ENCODE peak calls at places on chromosomes 7 and 10, in five cellular contexts. One of them, this sample, is unnamed.

GRCh38 chr10:43263551-43264323 is 3.1 kb downstream of the RASGEF1A start:
- DNase-seq in hepatocyte: no peak
- DNase-seq in IMR-90: no peak
- DNase-seq in sigmoid colon: peak
- DNase-seq in astrocyte of the cerebellum: no peak
- DNase-seq in this sample: no peak

GRCh38 chr7:149194799-149195179 is 557 bp upstream of the ZNF282 start:
- DNase-seq in IMR-90: no peak
- DNase-seq in astrocyte of the cerebellum: no peak
- DNase-seq in hepatocyte: no peak
- DNase-seq in sigmoid colon: peak
- DNase-seq in this sample: no peak

GRCh38 chr10:84876116-84876999 is 548.0 kb downstream of the CCSER2 start:
- DNase-seq in astrocyte of the cerebellum: no peak
- DNase-seq in IMR-90: no peak
- DNase-seq in hepatocyte: no peak
- DNase-seq in sigmoid colon: no peak
- DNase-seq in this sample: no peak

GRCh38 chr10:64450312-64450711 is 929.1 kb downstream of the REEP3 start:
- DNase-seq in sigmoid colon: no peak
- DNase-seq in astrocyte of the cerebellum: no peak
- DNase-seq in IMR-90: no peak
- DNase-seq in hepatocyte: no peak
- DNase-seq in this sample: no peak

GRCh38 chr7:28065721-28066285 is 114.8 kb downstream of the JAZF1 start:
- DNase-seq in hepatocyte: peak
- DNase-seq in astrocyte of the cerebellum: no peak
- DNase-seq in sigmoid colon: no peak
- DNase-seq in IMR-90: no peak
- DNase-seq in this sample: peak

GRCh38 chr10:22927661-22928403 is at the start of gene ARMC3:
- DNase-seq in sigmoid colon: peak
- DNase-seq in IMR-90: no peak
- DNase-seq in hepatocyte: peak
- DNase-seq in astrocyte of the cerebellum: peak
- DNase-seq in this sample: no peak

GRCh38 chr7:79876769-79877362 is 257.8 kb upstream of the GNAI1 start:
- DNase-seq in IMR-90: peak
- DNase-seq in astrocyte of the cerebellum: peak
- DNase-seq in sigmoid colon: no peak
- DNase-seq in hepatocyte: no peak
- DNase-seq in this sample: peak

GRCh38 chr10:110923856-110924493 is 4.6 kb downstream of the SHOC2 start:
- DNase-seq in hepatocyte: peak
- DNase-seq in IMR-90: no peak
- DNase-seq in astrocyte of the cerebellum: no peak
- DNase-seq in sigmoid colon: no peak
- DNase-seq in this sample: no peak

GRCh38 chr10:11684717-11685645 is 57.2 kb upstream of the ECHDC3 start:
- DNase-seq in hepatocyte: peak
- DNase-seq in sigmoid colon: peak
- DNase-seq in astrocyte of the cerebellum: peak
- DNase-seq in IMR-90: peak
- DNase-seq in this sample: peak

GRCh38 chr10:60463726-60464125 is 74.1 kb upstream of the ANK3 start:
- DNase-seq in hepatocyte: no peak
- DNase-seq in sigmoid colon: no peak
- DNase-seq in astrocyte of the cerebellum: no peak
- DNase-seq in IMR-90: peak
- DNase-seq in this sample: no peak

GRCh38 chr7:88202799-88203198 is 17.0 kb downstream of the SRI start:
- DNase-seq in sigmoid colon: no peak
- DNase-seq in hepatocyte: no peak
- DNase-seq in IMR-90: no peak
- DNase-seq in astrocyte of the cerebellum: no peak
- DNase-seq in this sample: no peak

GRCh38 chr10:79073784-79074432 is 5.1 kb downstream of the ZMIZ1 start:
- DNase-seq in hepatocyte: peak
- DNase-seq in astrocyte of the cerebellum: no peak
- DNase-seq in sigmoid colon: peak
- DNase-seq in IMR-90: peak
- DNase-seq in this sample: no peak

GRCh38 chr7:96344236-96344635 is 22.3 kb upstream of the SLC25A13 start:
- DNase-seq in astrocyte of the cerebellum: no peak
- DNase-seq in IMR-90: no peak
- DNase-seq in hepatocyte: no peak
- DNase-seq in sigmoid colon: no peak
- DNase-seq in this sample: no peak

GRCh38 chr7:132298782-132299181 is 277.5 kb downstream of the PLXNA4 start:
- DNase-seq in astrocyte of the cerebellum: peak
- DNase-seq in sigmoid colon: no peak
- DNase-seq in hepatocyte: peak
- DNase-seq in IMR-90: peak
- DNase-seq in this sample: no peak

GRCh38 chr10:123326674-123327073 is 172.5 kb downstream of the BUB3 start:
- DNase-seq in hepatocyte: no peak
- DNase-seq in IMR-90: no peak
- DNase-seq in sigmoid colon: no peak
- DNase-seq in astrocyte of the cerebellum: no peak
- DNase-seq in this sample: no peak

GRCh38 chr10:121188005-121188404 is 336.8 kb downstream of the WDR11 start:
- DNase-seq in sigmoid colon: no peak
- DNase-seq in hepatocyte: peak
- DNase-seq in IMR-90: no peak
- DNase-seq in astrocyte of the cerebellum: no peak
- DNase-seq in this sample: no peak

GRCh38 chr10:51358227-51358626 is 283.9 kb downstream of the PRKG1 start:
- DNase-seq in astrocyte of the cerebellum: no peak
- DNase-seq in hepatocyte: no peak
- DNase-seq in IMR-90: no peak
- DNase-seq in sigmoid colon: no peak
- DNase-seq in this sample: no peak

GRCh38 chr7:1933066-1933835 is 263.2 kb downstream of the ELFN1 start:
- DNase-seq in IMR-90: no peak
- DNase-seq in astrocyte of the cerebellum: no peak
- DNase-seq in hepatocyte: no peak
- DNase-seq in sigmoid colon: no peak
- DNase-seq in this sample: no peak

GRCh38 chr10:35563266-35563891 is 41.8 kb upstream of the GJD4 start:
- DNase-seq in sigmoid colon: peak
- DNase-seq in IMR-90: peak
- DNase-seq in astrocyte of the cerebellum: no peak
- DNase-seq in hepatocyte: peak
- DNase-seq in this sample: peak

GRCh38 chr10:43843331-43844101 is 194.8 kb upstream of the ZNF32 start:
- DNase-seq in IMR-90: peak
- DNase-seq in hepatocyte: no peak
- DNase-seq in sigmoid colon: peak
- DNase-seq in astrocyte of the cerebellum: no peak
- DNase-seq in this sample: peak

GRCh38 chr10:29023678-29024077 is 265.2 kb upstream of the LYZL1 start:
- DNase-seq in IMR-90: no peak
- DNase-seq in astrocyte of the cerebellum: no peak
- DNase-seq in sigmoid colon: no peak
- DNase-seq in hepatocyte: no peak
- DNase-seq in this sample: no peak

GRCh38 chr10:102554531-102554930 is 50.8 kb downstream of the SUFU start:
- DNase-seq in sigmoid colon: no peak
- DNase-seq in IMR-90: no peak
- DNase-seq in hepatocyte: no peak
- DNase-seq in astrocyte of the cerebellum: no peak
- DNase-seq in this sample: no peak

GRCh38 chr10:3987142-3987974 is 202.3 kb upstream of the KLF6 start:
- DNase-seq in astrocyte of the cerebellum: no peak
- DNase-seq in sigmoid colon: no peak
- DNase-seq in hepatocyte: no peak
- DNase-seq in IMR-90: peak
- DNase-seq in this sample: no peak

GRCh38 chr7:11742496-11742895 is 89.5 kb downstream of the THSD7A start:
- DNase-seq in sigmoid colon: no peak
- DNase-seq in astrocyte of the cerebellum: peak
- DNase-seq in IMR-90: no peak
- DNase-seq in hepatocyte: no peak
- DNase-seq in this sample: no peak

GRCh38 chr10:34018811-34019210 is 684.3 kb upstream of the NRP1 start:
- DNase-seq in IMR-90: no peak
- DNase-seq in sigmoid colon: no peak
- DNase-seq in astrocyte of the cerebellum: no peak
- DNase-seq in hepatocyte: no peak
- DNase-seq in this sample: no peak

GRCh38 chr10:34015700-34016099 is 681.2 kb upstream of the NRP1 start:
- DNase-seq in sigmoid colon: no peak
- DNase-seq in astrocyte of the cerebellum: no peak
- DNase-seq in IMR-90: no peak
- DNase-seq in hepatocyte: no peak
- DNase-seq in this sample: no peak

GRCh38 chr10:34016541-34016940 is 682.1 kb upstream of the NRP1 start:
- DNase-seq in astrocyte of the cerebellum: no peak
- DNase-seq in sigmoid colon: no peak
- DNase-seq in hepatocyte: no peak
- DNase-seq in IMR-90: no peak
- DNase-seq in this sample: no peak

GRCh38 chr10:34018129-34018528 is 683.7 kb upstream of the NRP1 start:
- DNase-seq in IMR-90: peak
- DNase-seq in astrocyte of the cerebellum: no peak
- DNase-seq in sigmoid colon: no peak
- DNase-seq in hepatocyte: no peak
- DNase-seq in this sample: no peak

GRCh38 chr10:34017281-34017680 is 682.8 kb upstream of the NRP1 start:
- DNase-seq in hepatocyte: no peak
- DNase-seq in astrocyte of the cerebellum: no peak
- DNase-seq in IMR-90: no peak
- DNase-seq in sigmoid colon: no peak
- DNase-seq in this sample: no peak
- TF ChIP-seq CTCF in hepatocyte: no peak
- TF ChIP-seq CTCF in astrocyte of the cerebellum: peak
- TF ChIP-seq CTCF in IMR-90: no peak
- TF ChIP-seq CTCF in sigmoid colon: no peak
- TF ChIP-seq CTCF in this sample: no peak

GRCh38 chr10:118956253-118957140 is 73.0 kb upstream of the NANOS1 start:
- DNase-seq in astrocyte of the cerebellum: no peak
- DNase-seq in sigmoid colon: no peak
- DNase-seq in IMR-90: no peak
- DNase-seq in hepatocyte: no peak
- DNase-seq in this sample: no peak
- TF ChIP-seq CTCF in astrocyte of the cerebellum: no peak
- TF ChIP-seq CTCF in sigmoid colon: no peak
- TF ChIP-seq CTCF in IMR-90: no peak
- TF ChIP-seq CTCF in hepatocyte: no peak
- TF ChIP-seq CTCF in this sample: no peak

GRCh38 chr7:101321491-101322401 is at the start of gene IFT22:
- DNase-seq in IMR-90: peak
- DNase-seq in astrocyte of the cerebellum: peak
- DNase-seq in hepatocyte: peak
- DNase-seq in sigmoid colon: peak
- DNase-seq in this sample: peak
- TF ChIP-seq CTCF in IMR-90: peak
- TF ChIP-seq CTCF in astrocyte of the cerebellum: peak
- TF ChIP-seq CTCF in hepatocyte: peak
- TF ChIP-seq CTCF in sigmoid colon: no peak
- TF ChIP-seq CTCF in this sample: peak

GRCh38 chr10:17958049-17958448 is 6.3 kb downstream of the SLC39A12 start:
- DNase-seq in astrocyte of the cerebellum: no peak
- DNase-seq in hepatocyte: no peak
- DNase-seq in sigmoid colon: no peak
- DNase-seq in IMR-90: no peak
- DNase-seq in this sample: no peak
- TF ChIP-seq CTCF in astrocyte of the cerebellum: no peak
- TF ChIP-seq CTCF in hepatocyte: no peak
- TF ChIP-seq CTCF in sigmoid colon: no peak
- TF ChIP-seq CTCF in IMR-90: no peak
- TF ChIP-seq CTCF in this sample: no peak

DNA sequence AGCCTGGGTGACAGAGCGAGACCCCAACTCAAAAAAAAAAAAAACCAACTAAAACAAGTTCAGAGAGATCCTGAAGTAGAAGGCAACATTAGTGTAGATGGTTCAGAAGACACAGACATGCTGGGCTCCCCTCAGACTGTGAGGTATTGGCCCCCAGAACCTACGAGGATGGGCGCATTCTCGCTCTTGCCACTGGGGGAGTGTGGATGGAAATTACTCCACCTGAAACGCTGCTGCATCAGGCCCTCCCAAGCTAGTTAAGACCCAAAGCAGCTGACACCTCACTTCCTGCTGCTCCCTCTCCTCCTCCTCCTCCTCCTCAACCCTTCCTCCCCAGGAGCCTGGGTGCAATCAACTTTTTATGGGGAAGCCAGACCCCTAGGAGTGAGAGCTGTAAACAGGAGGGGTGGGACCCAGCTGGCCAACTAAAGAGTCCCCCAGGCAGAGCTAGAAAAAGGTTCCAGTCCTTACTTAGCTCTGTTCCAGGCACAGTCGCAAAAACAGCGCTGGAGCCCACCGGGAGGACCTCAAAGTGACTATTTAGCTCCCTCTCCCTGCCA is 7.4 kb downstream of the SH3PXD2A start:
- DNase-seq in hepatocyte: no peak
- DNase-seq in sigmoid colon: peak
- DNase-seq in IMR-90: no peak
- DNase-seq in astrocyte of the cerebellum: no peak
- DNase-seq in this sample: no peak
- TF ChIP-seq CTCF in hepatocyte: no peak
- TF ChIP-seq CTCF in sigmoid colon: no peak
- TF ChIP-seq CTCF in IMR-90: peak
- TF ChIP-seq CTCF in astrocyte of the cerebellum: peak
- TF ChIP-seq CTCF in this sample: peak

GRCh38 chr10:73058057-73058591 is 38.5 kb downstream of the P4HA1 start:
- DNase-seq in hepatocyte: no peak
- DNase-seq in IMR-90: no peak
- DNase-seq in sigmoid colon: no peak
- DNase-seq in astrocyte of the cerebellum: no peak
- DNase-seq in this sample: no peak

GRCh38 chr10:73061743-73062142 is 34.9 kb downstream of the P4HA1 start:
- DNase-seq in hepatocyte: no peak
- DNase-seq in IMR-90: no peak
- DNase-seq in sigmoid colon: no peak
- DNase-seq in astrocyte of the cerebellum: no peak
- DNase-seq in this sample: no peak

GRCh38 chr10:73060173-73060572 is 36.5 kb downstream of the P4HA1 start:
- DNase-seq in astrocyte of the cerebellum: no peak
- DNase-seq in IMR-90: no peak
- DNase-seq in sigmoid colon: no peak
- DNase-seq in hepatocyte: no peak
- DNase-seq in this sample: no peak

GRCh38 chr10:73065441-73065840 is 31.2 kb downstream of the P4HA1 start:
- DNase-seq in IMR-90: no peak
- DNase-seq in hepatocyte: no peak
- DNase-seq in astrocyte of the cerebellum: no peak
- DNase-seq in sigmoid colon: no peak
- DNase-seq in this sample: no peak

GRCh38 chr10:73060738-73061635 is 35.7 kb downstream of the P4HA1 start:
- DNase-seq in IMR-90: peak
- DNase-seq in astrocyte of the cerebellum: no peak
- DNase-seq in hepatocyte: peak
- DNase-seq in sigmoid colon: no peak
- DNase-seq in this sample: no peak
- TF ChIP-seq CTCF in IMR-90: peak
- TF ChIP-seq CTCF in astrocyte of the cerebellum: peak
- TF ChIP-seq CTCF in hepatocyte: peak
- TF ChIP-seq CTCF in sigmoid colon: peak
- TF ChIP-seq CTCF in this sample: peak

GRCh38 chr10:76911184-76911583 is 726.4 kb downstream of the KCNMA1 start:
- DNase-seq in hepatocyte: no peak
- DNase-seq in sigmoid colon: no peak
- DNase-seq in astrocyte of the cerebellum: no peak
- DNase-seq in IMR-90: no peak
- DNase-seq in this sample: no peak
- TF ChIP-seq CTCF in hepatocyte: no peak
- TF ChIP-seq CTCF in sigmoid colon: no peak
- TF ChIP-seq CTCF in astrocyte of the cerebellum: no peak
- TF ChIP-seq CTCF in IMR-90: no peak
- TF ChIP-seq CTCF in this sample: no peak

This sample was measured in AG09319.